ENCODE peak calls at places on chromosomes 11 and 22, in nine cellular contexts. E is left ventricle myocardium inferior, I is spleen, B is sigmoid colon, R is IMR-90, Q is neural progenitor cell, D is fibroblast of mammary gland, T is AG04449, Z is stomach. Y is an unnamed sample.

GRCh38 chr11:34860034-34860433 is 56.1 kb downstream of the APIP start:
- DNase-seq in E (no peak), I (no peak), B (no peak), R (no peak), Q (no peak), D (peak; percentile 14), T (no peak), Z (no peak), Y (no peak)

GRCh38 chr22:49917997-49918910 is at the start of the genes ALG12 and CRELD2:
- DNase-seq in E (peak; percentile 98), I (peak; percentile 98), B (peak; percentile 99), R (peak; percentile 96), Q (peak; percentile 99), D (peak; percentile 93), T (peak; percentile 65), Z (peak; percentile 99), Y (peak; percentile 97)

GRCh38 chr11:65128182-65129145 is 5.9 kb downstream of the SYVN1 start:
- DNase-seq in E (no peak), I (peak; percentile 67), B (peak; percentile 60), R (no peak), Q (no peak), D (no peak), T (no peak), Z (no peak), Y (no peak)

GRCh38 chr11:37371346-37371970 is 773.4 kb upstream of the RAG2 start:
- DNase-seq in E (no peak), I (no peak), B (no peak), R (no peak), Q (no peak), D (no peak), T (no peak), Z (no peak), Y (no peak)

GRCh38 chr22:25514436-25514835 is 50.0 kb upstream of the GRK3 start:
- DNase-seq in E (no peak), I (no peak), B (no peak), R (peak; percentile 54), Q (no peak), D (no peak), T (no peak), Z (no peak), Y (no peak)

GRCh38 chr22:27420817-27421361 is 380.7 kb downstream of the MN1 start:
- DNase-seq in E (peak; percentile 84), I (peak; percentile 24), B (peak; percentile 93), R (peak; percentile 95), Q (no peak), D (peak; percentile 93), T (peak; percentile 79), Z (peak; percentile 91), Y (peak; percentile 95)

GRCh38 chr11:76291576-76292526 is 85.5 kb upstream of the WNT11 start:
- DNase-seq in E (no peak), I (no peak), B (no peak), R (no peak), Q (no peak), D (no peak), T (no peak), Z (no peak), Y (no peak)

GRCh38 chr11:124893781-124894401 is 3.8 kb downstream of the ROBO4 start:
- DNase-seq in E (no peak), I (no peak), B (peak; percentile 57), R (no peak), Q (no peak), D (no peak), T (no peak), Z (no peak), Y (no peak)

GRCh38 chr11:77068461-77069335 is 1.9 kb downstream of the CAPN5 start:
- DNase-seq in E (no peak), I (no peak), B (peak; percentile 58), R (no peak), Q (no peak), D (no peak), T (no peak), Z (no peak), Y (no peak)

GRCh38 chr22:25494774-25495173 is 69.7 kb upstream of the GRK3 start:
- DNase-seq in E (no peak), I (no peak), B (no peak), R (no peak), Q (peak; percentile 9), D (no peak), T (no peak), Z (no peak), Y (no peak)

GRCh38 chr11:65555693-65556231 is 2.4 kb downstream of the LTBP3 start:
- DNase-seq in E (peak; percentile 64), I (peak; percentile 85), B (peak; percentile 78), R (peak; percentile 88), Q (no peak), D (peak; percentile 93), T (no peak), Z (no peak), Y (peak; percentile 69)

GRCh38 chr11:45924036-45924915 is 1.8 kb downstream of the LARGE2 start:
- DNase-seq in E (peak; percentile 10), I (peak; percentile 71), B (peak; percentile 57), R (no peak), Q (peak; percentile 2), D (no peak), T (no peak), Z (no peak), Y (no peak)

GRCh38 chr11:95170294-95170693 is 60.7 kb downstream of the SESN3 start:
- DNase-seq in E (no peak), I (no peak), B (no peak), R (no peak), Q (no peak), D (no peak), T (no peak), Z (no peak), Y (no peak)

GRCh38 chr11:15286465-15286864 is 171.7 kb downstream of the INSC start:
- DNase-seq in E (no peak), I (no peak), B (no peak), R (no peak), Q (no peak), D (no peak), T (no peak), Z (no peak), Y (no peak)

GRCh38 chr22:38697055-38697980 is 3.4 kb downstream of the JOSD1 start:
- DNase-seq in E (no peak), I (no peak), B (peak; percentile 62), R (peak; percentile 58), Q (peak; percentile 9), D (peak; percentile 24), T (no peak), Z (peak; percentile 70), Y (peak; percentile 78)

GRCh38 chr22:42473484-42474193 is 41.4 kb upstream of the NFAM1 start:
- DNase-seq in E (no peak), I (no peak), B (no peak), R (peak; percentile 63), Q (peak; percentile 74), D (peak; percentile 69), T (no peak), Z (no peak), Y (peak; percentile 78)

GRCh38 chr11:12786891-12787290 is 112.7 kb downstream of the TEAD1 start:
- DNase-seq in E (no peak), I (no peak), B (no peak), R (no peak), Q (peak; percentile 62), D (no peak), T (no peak), Z (no peak), Y (no peak)
- H3K4me3 ChIP-seq in E (no peak overlapping the region), I (no peak overlapping the region), B (no peak overlapping the region), R (no peak overlapping the region), Q (no peak overlapping the region), D (no peak overlapping the region), T (no peak overlapping the region), Z (no peak overlapping the region), Y (no peak overlapping the region)

GRCh38 chr11:10763766-10764165 is 12.7 kb downstream of the CTR9 start:
- DNase-seq in E (no peak), I (no peak), B (no peak), R (no peak), Q (no peak), D (no peak), T (no peak), Z (no peak), Y (peak; percentile 47)

GRCh38 chr11:10762913-10763421 is 11.9 kb downstream of the CTR9 start:
- DNase-seq in E (no peak), I (no peak), B (no peak), R (no peak), Q (no peak), D (no peak), T (no peak), Z (no peak), Y (no peak)

GRCh38 chr11:10762185-10762584 is 11.1 kb downstream of the CTR9 start:
- DNase-seq in E (no peak), I (no peak), B (no peak), R (no peak), Q (no peak), D (no peak), T (no peak), Z (no peak), Y (no peak)

GRCh38 chr11:10761085-10761698 is 10.1 kb downstream of the CTR9 start:
- DNase-seq in E (no peak), I (no peak), B (no peak), R (no peak), Q (no peak), D (peak; percentile 32), T (no peak), Z (no peak), Y (no peak)

DNA sequence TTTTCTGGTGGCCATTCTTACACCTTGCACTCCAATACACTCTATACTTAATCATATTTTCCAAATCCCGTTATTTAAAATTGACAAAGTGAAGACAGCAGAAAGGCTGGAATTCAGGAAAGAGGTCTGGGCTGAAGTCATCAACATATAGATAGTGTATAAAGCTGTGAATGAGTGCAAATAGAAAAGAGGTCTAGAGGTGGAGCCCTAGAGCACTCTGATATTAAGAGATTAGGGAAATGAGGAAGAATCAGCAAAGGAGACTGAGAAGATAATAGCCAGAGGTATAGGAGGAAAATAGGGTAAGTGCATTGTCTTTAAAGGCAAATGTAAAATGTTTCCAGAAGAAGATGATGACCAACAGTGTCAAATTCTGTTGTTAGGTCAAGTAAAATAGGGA is 7.9 kb downstream of the CTR9 start:
- DNase-seq in E (no peak), I (no peak), B (no peak), R (no peak), Q (no peak), D (no peak), T (no peak), Z (no peak), Y (no peak)
- TF ChIP-seq CTCF in E (no peak), I (no peak), B (no peak), R (peak; percentile 14), Q (peak; percentile 37), D (peak; percentile 39), T (no peak), Z (no peak), Y (peak; percentile 26)

GRCh38 chr11:86374586-86374985 is at the start of gene CCDC81:
- DNase-seq in E (no peak), I (no peak), B (no peak), R (no peak), Q (peak; percentile 80), D (no peak), T (no peak), Z (no peak), Y (peak; percentile 16)
- H3K4me3 ChIP-seq in E (peak within 1 kb of the TSS; percentile 42), I (no peak within 1 kb of the TSS), B (no peak within 1 kb of the TSS), R (peak within 1 kb of the TSS; percentile 27), Q (peak within 1 kb of the TSS; percentile 24), D (peak within 1 kb of the TSS; percentile 24), T (peak within 1 kb of the TSS; percentile 27), Z (peak within 1 kb of the TSS; percentile 5), Y (peak within 1 kb of the TSS; percentile 38)

GRCh38 chr11:28107726-28108618 is at the start of the genes KIF18A and METTL15:
- DNase-seq in E (peak; percentile 100), I (peak; percentile 100), B (peak; percentile 100), R (peak; percentile 99), Q (peak; percentile 100), D (peak; percentile 98), T (peak; percentile 95), Z (peak; percentile 100), Y (peak; percentile 100)
- TF ChIP-seq CTCF in E (no peak), I (no peak), B (no peak), R (no peak), Q (no peak), D (no peak), T (no peak), Z (no peak), Y (no peak)

Y was measured in fibroblast of pulmonary artery.